ENCODE peak calls at places on chromosomes 6 and 20, in five cellular contexts. B is naive thymus-derived CD4-positive, alpha-beta T cell; C is fibroblast of the aortic adventitia; L is endothelial cell; V is hepatic stellate cell. T is an unnamed sample.

GRCh38 chr6:44062771-44063560 is 64.3 kb downstream of the MRPL14 start:
- DNase-seq in C (no peak), B (no peak), V (no peak), L (peak; percentile 46), T (no peak)

GRCh38 chr20:23526850-23527249 is 35.9 kb downstream of the CST8 start:
- DNase-seq in L (no peak), C (no peak), B (no peak), V (no peak), T (no peak)

GRCh38 chr6:37882724-37883413 is 63.3 kb downstream of the ZFAND3 start:
- DNase-seq in B (no peak), V (peak; percentile 69), L (no peak), C (peak; percentile 60), T (no peak)

GRCh38 chr6:25056130-25056529 is 120.4 kb upstream of the RIPOR2 start:
- DNase-seq in B (no peak), C (no peak), V (no peak), L (no peak), T (peak; percentile 87)

GRCh38 chr20:31720486-31721407 is 1.9 kb downstream of the BCL2L1 start:
- DNase-seq in B (no peak), V (no peak), L (no peak), C (no peak), T (no peak)

GRCh38 chr6:76439811-76440210 is 367.3 kb upstream of the IMPG1 start:
- DNase-seq in L (no peak), B (no peak), C (no peak), V (no peak), T (no peak)

GRCh38 chr6:154395878-154396277 is 39.3 kb upstream of the IPCEF1 start:
- DNase-seq in C (no peak), B (no peak), V (no peak), L (no peak), T (no peak)

GRCh38 chr6:6622557-6622956 is 34.0 kb downstream of the LY86 start:
- DNase-seq in C (no peak), V (no peak), L (no peak), B (no peak), T (no peak)

GRCh38 chr6:131756039-131756438 is 45.2 kb upstream of the CTAGE9 start:
- DNase-seq in L (no peak), C (no peak), V (no peak), B (no peak), T (no peak)

GRCh38 chr6:18021166-18021850 is 33.9 kb upstream of the KIF13A start:
- DNase-seq in B (no peak), V (no peak), C (no peak), L (no peak), T (no peak)

GRCh38 chr20:58233881-58234528 is 5.6 kb upstream of the ANKRD60 start:
- DNase-seq in L (peak; percentile 85), B (peak; percentile 27), C (peak; percentile 19), V (peak; percentile 59), T (no peak)

T was measured in central memory CD4-positive, alpha-beta T cell.